ENCODE peak calls at places on chromosomes 3 and 15, in eight cellular contexts. One of them, this sample, is unnamed.

GRCh38 chr3:170467560-170467959 is 48.9 kb downstream of the CLDN11 start:
- DNase-seq in bronchial epithelial cell: no peak
- DNase-seq in HepG2: no peak
- DNase-seq in fibroblast of the aortic adventitia: no peak
- DNase-seq in cardiac muscle cell: no peak
- DNase-seq in ovary: no peak
- DNase-seq in K562: no peak
- DNase-seq in foreskin fibroblast: no peak
- DNase-seq in this sample: no peak

GRCh38 chr3:151011427-151011826 is 38.9 kb upstream of the CLRN1 start:
- DNase-seq in bronchial epithelial cell: peak; percentile 90
- DNase-seq in HepG2: no peak
- DNase-seq in fibroblast of the aortic adventitia: peak; percentile 27
- DNase-seq in cardiac muscle cell: peak; percentile 42
- DNase-seq in ovary: no peak
- DNase-seq in K562: no peak
- DNase-seq in foreskin fibroblast: peak; percentile 47
- DNase-seq in this sample: no peak

GRCh38 chr3:157160652-157161480 is 919 bp upstream of the CCNL1 start:
- DNase-seq in bronchial epithelial cell: peak; percentile 93
- DNase-seq in HepG2: peak; percentile 80
- DNase-seq in fibroblast of the aortic adventitia: peak; percentile 98
- DNase-seq in cardiac muscle cell: peak; percentile 78
- DNase-seq in ovary: peak; percentile 83
- DNase-seq in K562: no peak
- DNase-seq in foreskin fibroblast: peak; percentile 93
- DNase-seq in this sample: peak; percentile 87

GRCh38 chr15:94110476-94111130 is 120.8 kb upstream of the MCTP2 start:
- DNase-seq in bronchial epithelial cell: peak; percentile 79
- DNase-seq in HepG2: peak; percentile 2
- DNase-seq in fibroblast of the aortic adventitia: no peak
- DNase-seq in cardiac muscle cell: no peak
- DNase-seq in ovary: no peak
- DNase-seq in K562: no peak
- DNase-seq in foreskin fibroblast: no peak
- DNase-seq in this sample: no peak

GRCh38 chr3:24477090-24477656 is 17.5 kb downstream of the THRB start:
- DNase-seq in bronchial epithelial cell: no peak
- DNase-seq in HepG2: no peak
- DNase-seq in fibroblast of the aortic adventitia: no peak
- DNase-seq in cardiac muscle cell: no peak
- DNase-seq in ovary: no peak
- DNase-seq in K562: no peak
- DNase-seq in foreskin fibroblast: no peak
- DNase-seq in this sample: no peak

GRCh38 chr3:48433472-48434118 is 3.7 kb upstream of the PLXNB1 start:
- DNase-seq in bronchial epithelial cell: peak; percentile 81
- DNase-seq in HepG2: peak; percentile 79
- DNase-seq in fibroblast of the aortic adventitia: peak; percentile 92
- DNase-seq in cardiac muscle cell: no peak
- DNase-seq in ovary: peak; percentile 25
- DNase-seq in K562: no peak
- DNase-seq in foreskin fibroblast: no peak
- DNase-seq in this sample: no peak

GRCh38 chr15:81274255-81274654 is 49.7 kb downstream of the STARD5 start:
- DNase-seq in bronchial epithelial cell: no peak
- DNase-seq in HepG2: no peak
- DNase-seq in fibroblast of the aortic adventitia: no peak
- DNase-seq in cardiac muscle cell: no peak
- DNase-seq in ovary: no peak
- DNase-seq in K562: no peak
- DNase-seq in foreskin fibroblast: no peak
- DNase-seq in this sample: no peak

GRCh38 chr3:120145498-120146285 is 51.4 kb upstream of the GSK3B start:
- DNase-seq in bronchial epithelial cell: peak; percentile 99
- DNase-seq in HepG2: no peak
- DNase-seq in fibroblast of the aortic adventitia: peak; percentile 76
- DNase-seq in cardiac muscle cell: no peak
- DNase-seq in ovary: no peak
- DNase-seq in K562: no peak
- DNase-seq in foreskin fibroblast: peak; percentile 64
- DNase-seq in this sample: no peak

GRCh38 chr3:151135548-151136337 is 50.3 kb downstream of the MED12L start:
- DNase-seq in bronchial epithelial cell: peak; percentile 7
- DNase-seq in HepG2: no peak
- DNase-seq in fibroblast of the aortic adventitia: no peak
- DNase-seq in cardiac muscle cell: peak; percentile 15
- DNase-seq in ovary: no peak
- DNase-seq in K562: no peak
- DNase-seq in foreskin fibroblast: no peak
- DNase-seq in this sample: no peak

DNA sequence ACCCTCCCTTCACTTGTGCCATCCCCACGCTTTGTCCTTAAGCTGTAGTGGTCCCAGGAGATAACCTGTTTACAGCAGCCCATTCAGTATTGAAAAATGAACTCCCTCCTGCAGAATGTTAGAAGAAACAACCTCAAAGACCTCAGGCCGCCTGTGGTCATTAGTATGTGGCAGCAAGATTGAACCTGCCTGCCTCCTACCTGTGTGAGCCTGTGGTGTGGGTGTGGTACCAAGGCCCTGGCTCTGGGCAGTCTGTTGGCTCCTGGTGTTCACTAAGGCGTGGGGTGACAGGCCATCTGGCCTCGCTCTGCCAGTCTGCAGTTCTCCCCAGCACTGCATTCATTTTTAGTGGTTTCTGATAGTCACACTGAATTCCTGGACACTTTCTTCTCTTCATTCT is 21.0 kb downstream of the LSM3 start:
- DNase-seq in bronchial epithelial cell: peak; percentile 91
- DNase-seq in HepG2: no peak
- DNase-seq in fibroblast of the aortic adventitia: no peak
- DNase-seq in cardiac muscle cell: no peak
- DNase-seq in ovary: no peak
- DNase-seq in K562: no peak
- DNase-seq in foreskin fibroblast: no peak
- DNase-seq in this sample: no peak
- TF ChIP-seq CTCF in bronchial epithelial cell: no peak
- TF ChIP-seq CTCF in HepG2: no peak
- TF ChIP-seq CTCF in fibroblast of the aortic adventitia: no peak
- TF ChIP-seq CTCF in cardiac muscle cell: no peak
- TF ChIP-seq CTCF in ovary: no peak
- TF ChIP-seq CTCF in K562: no peak
- TF ChIP-seq CTCF in foreskin fibroblast: no peak
- TF ChIP-seq CTCF in this sample: no peak

GRCh38 chr3:65888980-65889706 is 149.6 kb downstream of the MAGI1 start:
- DNase-seq in bronchial epithelial cell: peak; percentile 84
- DNase-seq in HepG2: no peak
- DNase-seq in fibroblast of the aortic adventitia: peak; percentile 98
- DNase-seq in cardiac muscle cell: no peak
- DNase-seq in ovary: no peak
- DNase-seq in K562: no peak
- DNase-seq in foreskin fibroblast: peak; percentile 90
- DNase-seq in this sample: peak; percentile 93
- H3K4me3 ChIP-seq in bronchial epithelial cell: no peak overlapping the region
- H3K4me3 ChIP-seq in HepG2: no peak overlapping the region
- H3K4me3 ChIP-seq in fibroblast of the aortic adventitia: peak overlapping the region; percentile 19
- H3K4me3 ChIP-seq in cardiac muscle cell: no peak overlapping the region
- H3K4me3 ChIP-seq in ovary: no peak overlapping the region
- H3K4me3 ChIP-seq in K562: no peak overlapping the region
- H3K4me3 ChIP-seq in foreskin fibroblast: no peak overlapping the region
- H3K4me3 ChIP-seq in this sample: no peak overlapping the region

DNA sequence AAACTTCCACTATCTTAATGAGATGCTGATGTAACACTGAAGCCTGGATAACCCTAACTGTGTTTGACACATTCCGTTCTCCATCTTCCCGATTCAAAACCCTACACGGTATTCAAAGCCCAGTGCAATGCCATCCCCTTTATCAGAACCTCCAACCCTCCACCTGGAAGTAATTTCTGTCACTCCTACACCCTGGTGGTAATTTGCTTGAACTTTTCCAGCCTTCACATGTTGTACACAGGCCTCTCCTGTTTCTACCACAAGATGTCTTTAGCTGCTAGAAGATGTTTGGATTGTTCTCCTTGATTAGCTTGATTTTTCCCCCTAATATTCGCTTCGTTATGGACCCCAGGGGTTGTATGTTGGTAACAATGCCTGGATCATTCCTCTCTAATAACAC is 208.9 kb downstream of the CHST2 start:
- DNase-seq in bronchial epithelial cell: no peak
- DNase-seq in HepG2: no peak
- DNase-seq in fibroblast of the aortic adventitia: no peak
- DNase-seq in cardiac muscle cell: no peak
- DNase-seq in ovary: no peak
- DNase-seq in K562: peak; percentile 22
- DNase-seq in foreskin fibroblast: no peak
- DNase-seq in this sample: no peak
- TF ChIP-seq CTCF in bronchial epithelial cell: no peak
- TF ChIP-seq CTCF in HepG2: no peak
- TF ChIP-seq CTCF in fibroblast of the aortic adventitia: no peak
- TF ChIP-seq CTCF in cardiac muscle cell: no peak
- TF ChIP-seq CTCF in ovary: no peak
- TF ChIP-seq CTCF in K562: peak; percentile 63
- TF ChIP-seq CTCF in foreskin fibroblast: peak; percentile 26
- TF ChIP-seq CTCF in this sample: no peak

GRCh38 chr15:58390118-58390517 is 41.7 kb upstream of the LIPC start:
- DNase-seq in bronchial epithelial cell: no peak
- DNase-seq in HepG2: no peak
- DNase-seq in fibroblast of the aortic adventitia: no peak
- DNase-seq in cardiac muscle cell: no peak
- DNase-seq in ovary: no peak
- DNase-seq in K562: no peak
- DNase-seq in foreskin fibroblast: no peak
- DNase-seq in this sample: no peak
- H3K4me3 ChIP-seq in bronchial epithelial cell: no peak overlapping the region
- H3K4me3 ChIP-seq in HepG2: no peak overlapping the region
- H3K4me3 ChIP-seq in fibroblast of the aortic adventitia: no peak overlapping the region
- H3K4me3 ChIP-seq in cardiac muscle cell: no peak overlapping the region
- H3K4me3 ChIP-seq in ovary: no peak overlapping the region
- H3K4me3 ChIP-seq in K562: no peak overlapping the region
- H3K4me3 ChIP-seq in foreskin fibroblast: no peak overlapping the region
- H3K4me3 ChIP-seq in this sample: no peak overlapping the region

This sample was measured in AG04449.